ENCODE peak calls at places on chromosomes 4 and X, in nine cellular contexts. S, W, H, Z, A, I, L, K and U are unnamed samples. For H3K27me3, the result is how much of the 10 kb centered on the place peaks cover.

GRCh38 chrX:2299871-2300270 is 200.9 kb downstream of the DHRSX start:
- DNase-seq in S (no peak), W (no peak), H (no peak), Z (no peak), A (no peak), I (no peak), L (no peak), K (no peak), U (no peak)

GRCh38 chr4:38128478-38129451 is 168.6 kb downstream of the PTTG2 start:
- DNase-seq in S (no peak), W (peak), H (peak), Z (no peak), A (peak), I (no peak), L (no peak), K (no peak), U (no peak)

GRCh38 chrX:10579018-10579752 is 41.2 kb downstream of the MID1 start:
- DNase-seq in S (no peak), W (peak), H (peak), Z (no peak), A (peak), I (peak), L (no peak), K (no peak), U (no peak)

GRCh38 chrX:53440631-53441517 is 6.7 kb upstream of the HSD17B10 start:
- DNase-seq in S (peak), W (peak), H (no peak), Z (peak), A (no peak), I (peak), L (no peak), K (peak), U (peak)

GRCh38 chrX:270848-271367 is 10.3 kb upstream of the PLCXD1 start:
- DNase-seq in S (no peak), W (no peak), H (no peak), Z (peak), A (no peak), I (no peak), L (no peak), K (peak), U (peak)

GRCh38 chr4:99404595-99405287 is 30.4 kb downstream of the ADH7 start:
- DNase-seq in S (no peak), W (no peak), H (peak), Z (no peak), A (peak), I (peak), L (peak), K (no peak), U (peak)

GRCh38 chr4:154120690-154121089 is 331.8 kb upstream of the SFRP2 start:
- DNase-seq in S (no peak), W (no peak), H (no peak), Z (no peak), A (no peak), I (no peak), L (no peak), K (no peak), U (no peak)

GRCh38 chr4:124321370-124321769 is 391.2 kb downstream of the ANKRD50 start:
- DNase-seq in S (no peak), W (no peak), H (no peak), Z (no peak), A (no peak), I (no peak), L (no peak), K (no peak), U (no peak)

GRCh38 chr4:36187723-36188333 is 56.5 kb downstream of the ARAP2 start:
- DNase-seq in S (no peak), W (peak), H (peak), Z (no peak), A (no peak), I (peak), L (no peak), K (no peak), U (no peak)

GRCh38 chrX:119009071-119009470 is 34.7 kb downstream of the LONRF3 start:
- DNase-seq in S (no peak), W (no peak), H (no peak), Z (no peak), A (no peak), I (no peak), L (no peak), K (no peak), U (no peak)

GRCh38 chrX:49043987-49044281 is 777 bp upstream of the TFE3 start:
- DNase-seq in S (no peak), W (no peak), H (no peak), Z (no peak), A (no peak), I (no peak), L (no peak), K (no peak), U (no peak)

GRCh38 chr4:108559067-108559793 is 61.1 kb upstream of the RPL34 start:
- DNase-seq in S (no peak), W (no peak), H (no peak), Z (no peak), A (no peak), I (no peak), L (no peak), K (no peak), U (no peak)

GRCh38 chrX:121579016-121579760 is 531.8 kb downstream of the GLUD2 start:
- DNase-seq in S (no peak), W (peak), H (peak), Z (no peak), A (no peak), I (peak), L (no peak), K (no peak), U (no peak)

GRCh38 chr4:127624176-127624575 is 8.6 kb upstream of the INTU start:
- DNase-seq in S (no peak), W (no peak), H (no peak), Z (no peak), A (no peak), I (no peak), L (no peak), K (no peak), U (no peak)

GRCh38 chr4:121034010-121034409 is 38.3 kb downstream of the NDNF start:
- DNase-seq in S (no peak), W (no peak), H (no peak), Z (no peak), A (peak), I (peak), L (no peak), K (no peak), U (no peak)

GRCh38 chrX:118039591-118039990 is 77.0 kb downstream of the KLHL13 start:
- DNase-seq in S (no peak), W (no peak), H (no peak), Z (no peak), A (no peak), I (no peak), L (no peak), K (no peak), U (no peak)

GRCh38 chrX:103651374-103651773 is 22.6 kb downstream of the TCEAL1 start:
- DNase-seq in S (no peak), W (no peak), H (no peak), Z (no peak), A (no peak), I (no peak), L (no peak), K (no peak), U (no peak)

GRCh38 chr4:105944535-105944934 is 49.3 kb downstream of the NPNT start:
- DNase-seq in S (no peak), W (no peak), H (no peak), Z (no peak), A (no peak), I (peak), L (no peak), K (no peak), U (no peak)

GRCh38 chr4:13918110-13918509 is 290.6 kb upstream of the BOD1L1 start:
- DNase-seq in S (no peak), W (peak), H (no peak), Z (no peak), A (peak), I (peak), L (peak), K (no peak), U (no peak)

GRCh38 chrX:56343664-56344063 is 111.5 kb downstream of the KLF8 start:
- DNase-seq in S (no peak), W (no peak), H (no peak), Z (no peak), A (no peak), I (no peak), L (no peak), K (no peak), U (no peak)

GRCh38 chr4:77734928-77735327 is 84.2 kb downstream of the CNOT6L start:
- DNase-seq in S (no peak), W (peak), H (no peak), Z (no peak), A (peak), I (peak), L (peak), K (no peak), U (no peak)
- TF ChIP-seq CTCF in S (no peak), W (no peak), H (no peak), Z (no peak), A (no peak), I (peak), L (no peak), K (no peak), U (no peak)

DNA sequence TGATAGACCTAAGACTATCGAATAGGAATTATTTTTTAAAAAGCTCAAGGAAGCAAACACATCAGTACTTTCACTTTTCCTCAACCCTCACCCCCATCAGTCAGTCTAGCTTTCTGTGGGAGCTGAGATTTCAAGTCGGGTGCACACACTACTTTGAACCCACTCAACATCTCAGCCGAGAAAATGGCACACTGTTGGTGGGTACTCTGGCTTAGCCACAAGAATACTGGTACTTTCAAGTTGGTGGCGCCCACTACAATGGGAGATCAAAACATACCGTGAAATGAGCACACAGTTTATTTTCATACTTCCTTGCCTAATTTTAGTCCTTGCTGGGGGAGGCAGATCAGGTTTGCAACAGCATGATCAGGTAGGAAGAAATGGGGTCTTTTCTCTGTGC is 10.2 kb downstream of the CD40LG start:
- DNase-seq in S (no peak), W (no peak), H (no peak), Z (no peak), A (no peak), I (no peak), L (no peak), K (no peak), U (no peak)
- H3K27me3 ChIP-seq in S (under half), W (under half), H (under half), Z (under half), A (under half), I (under half), L (under half), K (under half), U (under half)

GRCh38 chr4:91113130-91113706 is 986.0 kb downstream of the CCSER1 start:
- DNase-seq in S (no peak), W (peak), H (peak), Z (no peak), A (peak), I (peak), L (no peak), K (no peak), U (no peak)
- TF ChIP-seq CTCF in S (peak), W (peak), H (peak), Z (peak), A (peak), I (peak), L (peak), K (no peak), U (peak)

GRCh38 chr4:3707423-3708102 is 58.6 kb upstream of the ADRA2C start:
- DNase-seq in S (no peak), W (no peak), H (no peak), Z (no peak), A (no peak), I (no peak), L (no peak), K (no peak), U (peak)
- H3K27me3 ChIP-seq in S (under half), W (under half), H (under half), Z (under half), A (under half), I (under half), L (under half), K (under half), U (half or more)

GRCh38 chr4:8168232-8168631 is 9.6 kb upstream of the ABLIM2 start:
- DNase-seq in S (no peak), W (no peak), H (no peak), Z (no peak), A (no peak), I (no peak), L (no peak), K (no peak), U (no peak)
- TF ChIP-seq CTCF in S (peak), W (no peak), H (peak), Z (peak), A (peak), I (peak), L (peak), K (no peak), U (peak)